ENCODE peak calls at places on chromosomes 13 and 19, in four cellular contexts. S is tibial nerve, Y is ascending aorta, N is left ventricle myocardium inferior. E is an unnamed sample. For H3K9me3, the result is how much of the 10 kb centered on the place peaks cover.

GRCh38 chr13:68550330-68550729 is 1320.2 kb upstream of the PCDH9 start:
- DNase-seq in Y (no peak), N (no peak), S (no peak), E (no peak)

GRCh38 chr19:14363203-14364097 is 17.8 kb upstream of the ADGRE5 start:
- DNase-seq in Y (peak), N (peak), S (no peak), E (no peak)

GRCh38 chr19:49676136-49676689 is 858 bp upstream of the PRMT1 start:
- DNase-seq in N (peak), Y (peak), S (peak), E (no peak)

GRCh38 chr13:94057618-94058017 is 421.9 kb downstream of the DCT start:
- DNase-seq in Y (no peak), S (no peak), N (no peak), E (no peak)

GRCh38 chr19:18940791-18941627 is at the start of gene HOMER3:
- DNase-seq in Y (peak), S (peak), N (peak), E (no peak)

GRCh38 chr19:44476559-44477408 is 23.5 kb downstream of the ZNF180 start:
- DNase-seq in N (no peak), Y (no peak), S (no peak), E (no peak)

GRCh38 chr19:36409841-36410240 is 8.6 kb downstream of the ZFP82 start:
- DNase-seq in S (no peak), Y (no peak), N (no peak), E (no peak)

GRCh38 chr19:45097776-45098520 is 5.0 kb downstream of the PPP1R37 start:
- DNase-seq in S (no peak), Y (no peak), N (peak), E (no peak)

GRCh38 chr13:77810891-77811290 is 107.7 kb downstream of the EDNRB start:
- DNase-seq in S (no peak), Y (no peak), N (no peak), E (no peak)

GRCh38 chr19:23999821-24000610 is 85.3 kb downstream of the ZNF726 start:
- DNase-seq in S (no peak), Y (no peak), N (no peak), E (peak)

GRCh38 chr19:24002256-24002945 is 84.6 kb upstream of the ZNF254 start:
- DNase-seq in N (no peak), Y (no peak), S (no peak), E (no peak)

GRCh38 chr19:24000656-24001055 is 86.0 kb downstream of the ZNF726 start:
- DNase-seq in N (no peak), S (no peak), Y (no peak), E (no peak)

GRCh38 chr19:23996549-23996948 is 81.9 kb downstream of the ZNF726 start:
- DNase-seq in S (no peak), Y (no peak), N (no peak), E (no peak)

GRCh38 chr19:23998568-23998967 is 83.9 kb downstream of the ZNF726 start:
- DNase-seq in S (no peak), Y (no peak), N (no peak), E (peak)
- H3K9me3 ChIP-seq in S (under half), Y (under half), N (under half), E (under half)

GRCh38 chr19:22502766-22503165 is 80.6 kb upstream of the ZNF98 start:
- DNase-seq in S (no peak), N (no peak), Y (no peak), E (no peak)
- H3K9me3 ChIP-seq in S (under half), N (half or more), Y (half or more), E (under half)

GRCh38 chr19:6976197-6976596 is 45.0 kb downstream of the MBD3L2B start:
- DNase-seq in Y (no peak), N (no peak), S (no peak), E (no peak)

GRCh38 chr19:6983448-6983847 is 37.8 kb downstream of the MBD3L2B start:
- DNase-seq in S (no peak), N (no peak), Y (no peak), E (no peak)

GRCh38 chr19:6979341-6979740 is 41.9 kb downstream of the MBD3L2B start:
- DNase-seq in S (no peak), Y (no peak), N (no peak), E (no peak)
- H3K9me3 ChIP-seq in S (under half), Y (under half), N (under half), E (under half)

GRCh38 chr19:7074705-7075282 is 5.3 kb downstream of the ZNF557 start:
- DNase-seq in S (no peak), Y (no peak), N (no peak), E (no peak)

GRCh38 chr19:7072541-7072940 is 3.0 kb downstream of the ZNF557 start:
- DNase-seq in N (no peak), Y (no peak), S (no peak), E (no peak)

GRCh38 chr19:7078007-7078406 is 8.5 kb downstream of the ZNF557 start:
- DNase-seq in S (no peak), Y (no peak), N (no peak), E (no peak)

GRCh38 chr19:7076151-7076550 is 6.6 kb downstream of the ZNF557 start:
- DNase-seq in N (no peak), S (no peak), Y (no peak), E (no peak)
- H3K9me3 ChIP-seq in N (half or more), S (under half), Y (half or more), E (half or more)

DNA sequence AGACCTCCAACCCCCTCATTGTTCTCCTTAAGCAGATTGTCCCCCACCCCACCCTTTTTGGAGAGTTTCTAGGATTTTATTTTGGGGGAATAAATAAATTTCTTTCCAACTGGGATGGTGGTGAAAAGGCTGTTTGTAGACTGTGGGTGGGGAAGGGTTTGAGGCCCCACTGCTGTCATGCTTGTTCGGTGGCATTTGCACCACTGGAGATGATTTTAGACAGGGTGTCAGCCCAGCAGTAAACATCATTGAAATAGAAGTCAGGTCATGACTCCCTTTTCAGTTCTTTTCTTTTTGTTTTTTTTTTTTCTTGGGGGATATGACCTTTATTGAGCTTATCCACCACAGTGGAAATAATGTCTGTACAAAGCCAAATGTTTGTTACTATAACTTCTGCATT is 14.0 kb downstream of the UBAC2 start:
- DNase-seq in S (no peak), Y (no peak), N (no peak), E (no peak)
- H3K9me3 ChIP-seq in S (under half), Y (under half), N (under half), E (under half)

E was measured in vagina.